ENCODE peak calls at places on chromosomes 11 and 22, in nine cellular contexts. One of them, this sample, is unnamed.

GRCh38 chr11:84036664-84037194 is 750.6 kb upstream of the CCDC90B start:
- DNase-seq in CD8-positive, alpha-beta memory T cell: no peak
- DNase-seq in left ventricle myocardium inferior: no peak
- DNase-seq in tibial nerve: no peak
- DNase-seq in MM.1S: no peak
- DNase-seq in right atrium auricular region: no peak
- DNase-seq in naive thymus-derived CD4-positive, alpha-beta T cell: no peak
- DNase-seq in PC-9: no peak
- DNase-seq in AG04450: no peak
- DNase-seq in this sample: no peak

GRCh38 chr11:40602866-40603578 is 856.4 kb downstream of the LRRC4C start:
- DNase-seq in MM.1S: no peak
- DNase-seq in CD8-positive, alpha-beta memory T cell: no peak
- DNase-seq in left ventricle myocardium inferior: no peak
- DNase-seq in right atrium auricular region: no peak
- DNase-seq in PC-9: no peak
- DNase-seq in AG04450: no peak
- DNase-seq in tibial nerve: no peak
- DNase-seq in naive thymus-derived CD4-positive, alpha-beta T cell: no peak
- DNase-seq in this sample: peak; percentile 17

GRCh38 chr22:39176067-39176621 is 23.7 kb upstream of the CBX7 start:
- DNase-seq in left ventricle myocardium inferior: peak; percentile 77
- DNase-seq in AG04450: no peak
- DNase-seq in right atrium auricular region: no peak
- DNase-seq in tibial nerve: peak; percentile 52
- DNase-seq in CD8-positive, alpha-beta memory T cell: no peak
- DNase-seq in naive thymus-derived CD4-positive, alpha-beta T cell: no peak
- DNase-seq in PC-9: peak; percentile 89
- DNase-seq in MM.1S: no peak
- DNase-seq in this sample: peak; percentile 84

GRCh38 chr11:56740107-56740506 is 8.4 kb downstream of the OR9G4 start:
- DNase-seq in naive thymus-derived CD4-positive, alpha-beta T cell: no peak
- DNase-seq in CD8-positive, alpha-beta memory T cell: no peak
- DNase-seq in right atrium auricular region: no peak
- DNase-seq in AG04450: no peak
- DNase-seq in tibial nerve: no peak
- DNase-seq in PC-9: no peak
- DNase-seq in left ventricle myocardium inferior: no peak
- DNase-seq in MM.1S: no peak
- DNase-seq in this sample: no peak

GRCh38 chr22:39281126-39281525 is 36.3 kb upstream of the PDGFB start:
- DNase-seq in MM.1S: no peak
- DNase-seq in left ventricle myocardium inferior: no peak
- DNase-seq in naive thymus-derived CD4-positive, alpha-beta T cell: no peak
- DNase-seq in AG04450: no peak
- DNase-seq in PC-9: no peak
- DNase-seq in right atrium auricular region: no peak
- DNase-seq in tibial nerve: no peak
- DNase-seq in CD8-positive, alpha-beta memory T cell: no peak
- DNase-seq in this sample: no peak

GRCh38 chr22:23289851-23290724 is 109.8 kb downstream of the BCR start:
- DNase-seq in naive thymus-derived CD4-positive, alpha-beta T cell: peak; percentile 52
- DNase-seq in PC-9: peak; percentile 37
- DNase-seq in CD8-positive, alpha-beta memory T cell: peak; percentile 45
- DNase-seq in left ventricle myocardium inferior: no peak
- DNase-seq in AG04450: no peak
- DNase-seq in tibial nerve: peak; percentile 79
- DNase-seq in right atrium auricular region: no peak
- DNase-seq in MM.1S: peak; percentile 19
- DNase-seq in this sample: peak; percentile 25

GRCh38 chr11:68682531-68682931 is 1.8 kb upstream of the GAL start:
- DNase-seq in left ventricle myocardium inferior: no peak
- DNase-seq in right atrium auricular region: no peak
- DNase-seq in CD8-positive, alpha-beta memory T cell: no peak
- DNase-seq in MM.1S: no peak
- DNase-seq in AG04450: no peak
- DNase-seq in naive thymus-derived CD4-positive, alpha-beta T cell: no peak
- DNase-seq in PC-9: no peak
- DNase-seq in tibial nerve: no peak
- DNase-seq in this sample: no peak

GRCh38 chr22:17501679-17502285 is 61.5 kb upstream of the SLC25A18 start:
- DNase-seq in AG04450: peak; percentile 27
- DNase-seq in tibial nerve: peak; percentile 63
- DNase-seq in right atrium auricular region: no peak
- DNase-seq in CD8-positive, alpha-beta memory T cell: no peak
- DNase-seq in MM.1S: peak; percentile 79
- DNase-seq in PC-9: peak; percentile 10
- DNase-seq in naive thymus-derived CD4-positive, alpha-beta T cell: peak; percentile 70
- DNase-seq in left ventricle myocardium inferior: no peak
- DNase-seq in this sample: no peak

GRCh38 chr11:128937480-128937879 is 5.2 kb downstream of the TP53AIP1 start:
- DNase-seq in right atrium auricular region: no peak
- DNase-seq in AG04450: no peak
- DNase-seq in left ventricle myocardium inferior: no peak
- DNase-seq in CD8-positive, alpha-beta memory T cell: no peak
- DNase-seq in naive thymus-derived CD4-positive, alpha-beta T cell: no peak
- DNase-seq in PC-9: no peak
- DNase-seq in MM.1S: peak; percentile 5
- DNase-seq in tibial nerve: no peak
- DNase-seq in this sample: no peak

GRCh38 chr11:128940156-128940555 is 2.5 kb downstream of the TP53AIP1 start:
- DNase-seq in PC-9: no peak
- DNase-seq in left ventricle myocardium inferior: no peak
- DNase-seq in MM.1S: peak; percentile 4
- DNase-seq in naive thymus-derived CD4-positive, alpha-beta T cell: no peak
- DNase-seq in right atrium auricular region: no peak
- DNase-seq in CD8-positive, alpha-beta memory T cell: no peak
- DNase-seq in AG04450: no peak
- DNase-seq in tibial nerve: no peak
- DNase-seq in this sample: no peak

GRCh38 chr11:128938156-128938885 is 4.3 kb downstream of the TP53AIP1 start:
- DNase-seq in MM.1S: peak; percentile 1
- DNase-seq in AG04450: no peak
- DNase-seq in CD8-positive, alpha-beta memory T cell: no peak
- DNase-seq in left ventricle myocardium inferior: no peak
- DNase-seq in naive thymus-derived CD4-positive, alpha-beta T cell: no peak
- DNase-seq in tibial nerve: no peak
- DNase-seq in right atrium auricular region: no peak
- DNase-seq in PC-9: no peak
- DNase-seq in this sample: no peak

GRCh38 chr11:128940603-128941002 is 2.1 kb downstream of the TP53AIP1 start:
- DNase-seq in right atrium auricular region: no peak
- DNase-seq in tibial nerve: no peak
- DNase-seq in PC-9: no peak
- DNase-seq in AG04450: no peak
- DNase-seq in MM.1S: no peak
- DNase-seq in CD8-positive, alpha-beta memory T cell: no peak
- DNase-seq in naive thymus-derived CD4-positive, alpha-beta T cell: no peak
- DNase-seq in left ventricle myocardium inferior: no peak
- DNase-seq in this sample: no peak

GRCh38 chr11:128939591-128939990 is 3.1 kb downstream of the TP53AIP1 start:
- DNase-seq in left ventricle myocardium inferior: no peak
- DNase-seq in naive thymus-derived CD4-positive, alpha-beta T cell: no peak
- DNase-seq in CD8-positive, alpha-beta memory T cell: no peak
- DNase-seq in MM.1S: peak; percentile 3
- DNase-seq in right atrium auricular region: no peak
- DNase-seq in AG04450: no peak
- DNase-seq in tibial nerve: no peak
- DNase-seq in PC-9: no peak
- DNase-seq in this sample: no peak
- H3K27ac ChIP-seq in left ventricle myocardium inferior: no peak overlapping the region
- H3K27ac ChIP-seq in naive thymus-derived CD4-positive, alpha-beta T cell: no peak overlapping the region
- H3K27ac ChIP-seq in CD8-positive, alpha-beta memory T cell: no peak overlapping the region
- H3K27ac ChIP-seq in MM.1S: no peak overlapping the region
- H3K27ac ChIP-seq in right atrium auricular region: no peak overlapping the region
- H3K27ac ChIP-seq in AG04450: no peak overlapping the region
- H3K27ac ChIP-seq in tibial nerve: no peak overlapping the region
- H3K27ac ChIP-seq in PC-9: no peak overlapping the region
- H3K27ac ChIP-seq in this sample: no peak overlapping the region

DNA sequence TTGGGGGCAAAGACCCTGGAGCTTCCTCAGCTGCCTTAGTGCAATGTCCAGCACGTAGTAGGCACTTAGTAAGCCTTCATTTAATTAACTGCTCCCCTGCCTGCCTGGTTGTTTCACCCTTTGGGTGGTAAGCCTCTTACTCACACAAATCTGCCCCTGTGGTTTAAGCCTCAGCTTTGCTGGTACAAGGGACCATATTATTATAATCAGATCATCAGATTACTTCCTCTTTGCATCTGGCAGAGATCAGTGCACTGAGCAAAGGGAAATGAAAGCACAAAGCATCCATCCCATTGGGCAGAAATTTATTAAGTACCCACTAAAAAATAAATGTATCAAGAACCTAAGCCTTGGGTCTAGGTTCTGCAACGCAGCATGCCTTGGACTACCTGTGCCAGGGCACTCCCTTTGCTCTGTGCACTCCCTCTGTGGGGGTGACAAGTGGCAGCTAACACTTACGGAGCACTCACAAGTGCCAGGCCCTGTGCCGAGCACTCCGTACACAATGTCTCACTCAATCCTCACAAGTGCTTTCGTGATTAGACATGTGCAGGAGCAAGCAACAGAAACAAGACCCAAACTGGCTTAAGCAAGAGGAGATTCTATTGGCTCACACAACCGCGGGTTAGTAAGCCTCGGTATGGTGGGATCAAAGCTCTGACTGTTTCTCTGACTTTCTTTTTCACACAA is 34.9 kb upstream of the DAGLA start:
- DNase-seq in tibial nerve: no peak
- DNase-seq in right atrium auricular region: no peak
- DNase-seq in AG04450: no peak
- DNase-seq in MM.1S: no peak
- DNase-seq in PC-9: no peak
- DNase-seq in CD8-positive, alpha-beta memory T cell: no peak
- DNase-seq in naive thymus-derived CD4-positive, alpha-beta T cell: no peak
- DNase-seq in left ventricle myocardium inferior: peak; percentile 43
- DNase-seq in this sample: no peak
- H3K27ac ChIP-seq in tibial nerve: no peak overlapping the region
- H3K27ac ChIP-seq in right atrium auricular region: peak overlapping the region; percentile 31
- H3K27ac ChIP-seq in AG04450: no peak overlapping the region
- H3K27ac ChIP-seq in MM.1S: no peak overlapping the region
- H3K27ac ChIP-seq in PC-9: no peak overlapping the region
- H3K27ac ChIP-seq in CD8-positive, alpha-beta memory T cell: no peak overlapping the region
- H3K27ac ChIP-seq in naive thymus-derived CD4-positive, alpha-beta T cell: no peak overlapping the region
- H3K27ac ChIP-seq in left ventricle myocardium inferior: no peak overlapping the region
- H3K27ac ChIP-seq in this sample: no peak overlapping the region

GRCh38 chr22:44026066-44026629 is 2.0 kb downstream of the PARVB start:
- DNase-seq in naive thymus-derived CD4-positive, alpha-beta T cell: no peak
- DNase-seq in left ventricle myocardium inferior: no peak
- DNase-seq in PC-9: no peak
- DNase-seq in right atrium auricular region: no peak
- DNase-seq in MM.1S: no peak
- DNase-seq in tibial nerve: no peak
- DNase-seq in CD8-positive, alpha-beta memory T cell: no peak
- DNase-seq in AG04450: no peak
- DNase-seq in this sample: no peak

GRCh38 chr22:44030051-44030701 is 6.1 kb downstream of the PARVB start:
- DNase-seq in CD8-positive, alpha-beta memory T cell: no peak
- DNase-seq in left ventricle myocardium inferior: no peak
- DNase-seq in AG04450: no peak
- DNase-seq in right atrium auricular region: no peak
- DNase-seq in naive thymus-derived CD4-positive, alpha-beta T cell: no peak
- DNase-seq in PC-9: no peak
- DNase-seq in tibial nerve: no peak
- DNase-seq in MM.1S: no peak
- DNase-seq in this sample: no peak

GRCh38 chr22:44029069-44029468 is 5.0 kb downstream of the PARVB start:
- DNase-seq in PC-9: no peak
- DNase-seq in MM.1S: no peak
- DNase-seq in left ventricle myocardium inferior: no peak
- DNase-seq in tibial nerve: no peak
- DNase-seq in right atrium auricular region: no peak
- DNase-seq in CD8-positive, alpha-beta memory T cell: no peak
- DNase-seq in AG04450: no peak
- DNase-seq in naive thymus-derived CD4-positive, alpha-beta T cell: no peak
- DNase-seq in this sample: no peak

GRCh38 chr22:44026630-44027511 is 2.8 kb downstream of the PARVB start:
- DNase-seq in CD8-positive, alpha-beta memory T cell: peak; percentile 40
- DNase-seq in right atrium auricular region: peak; percentile 93
- DNase-seq in PC-9: no peak
- DNase-seq in tibial nerve: peak; percentile 72
- DNase-seq in MM.1S: peak; percentile 87
- DNase-seq in naive thymus-derived CD4-positive, alpha-beta T cell: no peak
- DNase-seq in AG04450: no peak
- DNase-seq in left ventricle myocardium inferior: peak; percentile 84
- DNase-seq in this sample: no peak

DNA sequence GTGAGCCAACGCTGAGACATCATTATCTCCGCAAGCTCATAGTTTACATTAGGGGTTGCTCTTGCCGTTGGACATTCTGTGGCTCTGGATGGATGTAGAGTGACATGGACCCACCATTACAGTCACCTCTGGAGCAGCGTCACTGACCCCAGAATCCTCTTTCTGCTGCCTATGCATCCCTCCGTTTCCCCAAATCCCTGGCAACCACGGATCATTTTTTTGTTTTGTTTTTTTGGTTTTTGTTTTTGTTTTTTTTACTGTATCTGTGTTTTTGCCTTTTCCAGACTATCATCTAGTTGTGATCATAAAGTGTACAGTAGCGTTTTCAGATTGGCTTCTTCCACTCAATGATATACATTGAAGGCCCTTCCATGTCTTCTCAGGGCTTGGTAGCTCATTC is 4.0 kb downstream of the PARVB start:
- DNase-seq in MM.1S: no peak
- DNase-seq in left ventricle myocardium inferior: no peak
- DNase-seq in right atrium auricular region: no peak
- DNase-seq in PC-9: no peak
- DNase-seq in AG04450: no peak
- DNase-seq in tibial nerve: no peak
- DNase-seq in CD8-positive, alpha-beta memory T cell: no peak
- DNase-seq in naive thymus-derived CD4-positive, alpha-beta T cell: no peak
- DNase-seq in this sample: no peak
- H3K27ac ChIP-seq in MM.1S: no peak overlapping the region
- H3K27ac ChIP-seq in left ventricle myocardium inferior: peak overlapping the region; percentile 98
- H3K27ac ChIP-seq in right atrium auricular region: peak overlapping the region; percentile 51
- H3K27ac ChIP-seq in PC-9: no peak overlapping the region
- H3K27ac ChIP-seq in AG04450: no peak overlapping the region
- H3K27ac ChIP-seq in tibial nerve: no peak overlapping the region
- H3K27ac ChIP-seq in CD8-positive, alpha-beta memory T cell: no peak overlapping the region
- H3K27ac ChIP-seq in naive thymus-derived CD4-positive, alpha-beta T cell: no peak overlapping the region
- H3K27ac ChIP-seq in this sample: no peak overlapping the region

GRCh38 chr22:45743687-45744086 is 72.1 kb downstream of the ATXN10 start:
- DNase-seq in MM.1S: no peak
- DNase-seq in naive thymus-derived CD4-positive, alpha-beta T cell: no peak
- DNase-seq in PC-9: peak; percentile 42
- DNase-seq in AG04450: no peak
- DNase-seq in right atrium auricular region: no peak
- DNase-seq in CD8-positive, alpha-beta memory T cell: no peak
- DNase-seq in tibial nerve: no peak
- DNase-seq in left ventricle myocardium inferior: no peak
- DNase-seq in this sample: no peak

GRCh38 chr22:45740236-45740635 is 68.6 kb downstream of the ATXN10 start:
- DNase-seq in tibial nerve: no peak
- DNase-seq in PC-9: no peak
- DNase-seq in naive thymus-derived CD4-positive, alpha-beta T cell: no peak
- DNase-seq in right atrium auricular region: no peak
- DNase-seq in AG04450: no peak
- DNase-seq in CD8-positive, alpha-beta memory T cell: no peak
- DNase-seq in left ventricle myocardium inferior: no peak
- DNase-seq in MM.1S: no peak
- DNase-seq in this sample: no peak

GRCh38 chr22:45738206-45738605 is 66.6 kb downstream of the ATXN10 start:
- DNase-seq in left ventricle myocardium inferior: no peak
- DNase-seq in right atrium auricular region: no peak
- DNase-seq in AG04450: no peak
- DNase-seq in MM.1S: no peak
- DNase-seq in naive thymus-derived CD4-positive, alpha-beta T cell: no peak
- DNase-seq in PC-9: no peak
- DNase-seq in tibial nerve: no peak
- DNase-seq in CD8-positive, alpha-beta memory T cell: no peak
- DNase-seq in this sample: no peak

GRCh38 chr22:45744442-45744841 is 72.8 kb downstream of the ATXN10 start:
- DNase-seq in right atrium auricular region: no peak
- DNase-seq in AG04450: no peak
- DNase-seq in tibial nerve: no peak
- DNase-seq in PC-9: no peak
- DNase-seq in MM.1S: no peak
- DNase-seq in CD8-positive, alpha-beta memory T cell: no peak
- DNase-seq in naive thymus-derived CD4-positive, alpha-beta T cell: no peak
- DNase-seq in left ventricle myocardium inferior: no peak
- DNase-seq in this sample: no peak

GRCh38 chr22:45742866-45743450 is 71.3 kb downstream of the ATXN10 start:
- DNase-seq in tibial nerve: no peak
- DNase-seq in CD8-positive, alpha-beta memory T cell: no peak
- DNase-seq in naive thymus-derived CD4-positive, alpha-beta T cell: no peak
- DNase-seq in MM.1S: no peak
- DNase-seq in left ventricle myocardium inferior: no peak
- DNase-seq in AG04450: no peak
- DNase-seq in right atrium auricular region: no peak
- DNase-seq in PC-9: peak; percentile 56
- DNase-seq in this sample: no peak
- H3K27ac ChIP-seq in tibial nerve: no peak overlapping the region
- H3K27ac ChIP-seq in CD8-positive, alpha-beta memory T cell: no peak overlapping the region
- H3K27ac ChIP-seq in naive thymus-derived CD4-positive, alpha-beta T cell: no peak overlapping the region
- H3K27ac ChIP-seq in MM.1S: no peak overlapping the region
- H3K27ac ChIP-seq in left ventricle myocardium inferior: peak overlapping the region; percentile 15
- H3K27ac ChIP-seq in AG04450: no peak overlapping the region
- H3K27ac ChIP-seq in right atrium auricular region: no peak overlapping the region
- H3K27ac ChIP-seq in PC-9: peak overlapping the region; percentile 93
- H3K27ac ChIP-seq in this sample: no peak overlapping the region